ENCODE peak calls at places on chromosomes 5 and 9, in eight cellular contexts. Q is left ventricle myocardium inferior, V is GM23248, B is foreskin fibroblast, F is GM12865, H is AG10803, X is fibroblast of the aortic adventitia, M is astrocyte of the spinal cord. O is an unnamed sample.
A peak's percentile ranks its signal among the peaks of the same experiment; 100 is the strongest.

GRCh38 chr9:6277417-6277816 is 50.8 kb upstream of the TPD52L3 start:
- DNase-seq in Q (no peak), V (no peak), B (no peak), F (no peak), H (no peak), X (no peak), M (no peak), O (no peak)

GRCh38 chr9:68895741-68896478 is 118.0 kb downstream of the PRKACG start:
- DNase-seq in Q (no peak), V (no peak), B (no peak), F (peak; percentile 81), H (no peak), X (peak; percentile 1), M (no peak), O (no peak)

GRCh38 chr5:39518516-39518915 is 93.7 kb upstream of the DAB2 start:
- DNase-seq in Q (no peak), V (peak; percentile 83), B (peak; percentile 83), F (no peak), H (peak; percentile 99), X (peak; percentile 98), M (peak; percentile 94), O (peak; percentile 60)

GRCh38 chr5:36073595-36074216 is 7.0 kb upstream of the UGT3A2 start:
- DNase-seq in Q (no peak), V (peak; percentile 24), B (no peak), F (peak; percentile 67), H (no peak), X (peak; percentile 7), M (no peak), O (no peak)

GRCh38 chr5:57539281-57539701 is 56.7 kb upstream of the ACTBL2 start:
- DNase-seq in Q (no peak), V (peak; percentile 68), B (peak; percentile 80), F (no peak), H (peak; percentile 80), X (no peak), M (peak; percentile 42), O (no peak)

GRCh38 chr5:125199968-125200841 is 453.8 kb upstream of the ZNF608 start:
- DNase-seq in Q (no peak), V (peak; percentile 20), B (peak; percentile 48), F (no peak), H (no peak), X (no peak), M (peak; percentile 20), O (peak; percentile 11)

GRCh38 chr5:366541-367357 is 45.2 kb downstream of the AHRR start:
- DNase-seq in Q (no peak), V (no peak), B (no peak), F (no peak), H (no peak), X (no peak), M (no peak), O (no peak)

GRCh38 chr5:118882666-118883065 is 105.7 kb downstream of the DTWD2 start:
- DNase-seq in Q (no peak), V (no peak), B (no peak), F (no peak), H (no peak), X (no peak), M (no peak), O (no peak)

GRCh38 chr9:136353757-136354488 is 9.6 kb downstream of the DNLZ start:
- DNase-seq in Q (no peak), V (no peak), B (no peak), F (no peak), H (no peak), X (no peak), M (no peak), O (no peak)

GRCh38 chr9:113853333-113853732 is 22.8 kb upstream of the ZNF618 start:
- DNase-seq in Q (no peak), V (no peak), B (no peak), F (peak; percentile 13), H (peak; percentile 2), X (no peak), M (no peak), O (no peak)

GRCh38 chr5:80780761-80781285 is 126.0 kb upstream of the DHFR start:
- DNase-seq in Q (no peak), V (no peak), B (no peak), F (no peak), H (no peak), X (no peak), M (no peak), O (no peak)

GRCh38 chr5:156498226-156498965 is 171.4 kb downstream of the SGCD start:
- DNase-seq in Q (no peak), V (no peak), B (no peak), F (no peak), H (no peak), X (no peak), M (no peak), O (no peak)

GRCh38 chr5:66646570-66646969 is 50.4 kb downstream of the MAST4 start:
- DNase-seq in Q (no peak), V (peak; percentile 9), B (peak; percentile 13), F (no peak), H (no peak), X (peak; percentile 30), M (no peak), O (no peak)

GRCh38 chr9:76018767-76019166 is 128.3 kb downstream of the PCSK5 start:
- DNase-seq in Q (no peak), V (no peak), B (no peak), F (no peak), H (no peak), X (peak; percentile 37), M (no peak), O (no peak)

GRCh38 chr5:80654054-80654390 is 430 bp upstream of the MSH3 start:
- DNase-seq in Q (no peak), V (peak; percentile 15), B (no peak), F (peak; percentile 64), H (no peak), X (no peak), M (no peak), O (peak; percentile 26)

GRCh38 chr5:132086277-132086794 is 12.7 kb downstream of the CSF2 start:
- DNase-seq in Q (peak; percentile 74), V (peak; percentile 97), B (peak; percentile 95), F (no peak), H (peak; percentile 88), X (peak; percentile 97), M (peak; percentile 93), O (peak; percentile 100)

GRCh38 chr9:86405926-86406325 is 51.7 kb upstream of the TUT7 start:
- DNase-seq in Q (no peak), V (peak; percentile 95), B (peak; percentile 92), F (peak; percentile 5), H (peak; percentile 82), X (peak; percentile 88), M (peak; percentile 95), O (peak; percentile 57)

GRCh38 chr5:72515211-72515610 is 8.0 kb upstream of the ZNF366 start:
- DNase-seq in Q (no peak), V (no peak), B (no peak), F (no peak), H (no peak), X (no peak), M (no peak), O (no peak)

GRCh38 chr9:90053027-90053426 is 448.2 kb downstream of the GADD45G start:
- DNase-seq in Q (no peak), V (no peak), B (no peak), F (peak; percentile 21), H (no peak), X (no peak), M (no peak), O (no peak)

GRCh38 chr5:135308245-135308644 is 90.8 kb downstream of the MACROH2A1 start:
- DNase-seq in Q (no peak), V (peak; percentile 65), B (peak; percentile 56), F (no peak), H (peak; percentile 59), X (peak; percentile 9), M (peak; percentile 39), O (peak; percentile 75)
- H3K4me3 ChIP-seq in Q (no peak overlapping the region), V (no peak overlapping the region), B (no peak overlapping the region), F (no peak overlapping the region), H (no peak overlapping the region), X (no peak overlapping the region), M (no peak overlapping the region), O (no peak overlapping the region)

GRCh38 chr9:20040991-20041606 is 252.3 kb upstream of the SLC24A2 start:
- DNase-seq in Q (no peak), V (peak; percentile 3), B (peak; percentile 69), F (no peak), H (no peak), X (no peak), M (no peak), O (no peak)

GRCh38 chr9:20043035-20043434 is 254.2 kb upstream of the SLC24A2 start:
- DNase-seq in Q (no peak), V (no peak), B (no peak), F (peak; percentile 21), H (no peak), X (no peak), M (no peak), O (no peak)

GRCh38 chr9:20043461-20043860 is 254.6 kb upstream of the SLC24A2 start:
- DNase-seq in Q (no peak), V (no peak), B (peak; percentile 24), F (peak; percentile 48), H (no peak), X (no peak), M (no peak), O (no peak)

GRCh38 chr9:20041717-20042116 is 252.9 kb upstream of the SLC24A2 start:
- DNase-seq in Q (no peak), V (no peak), B (no peak), F (no peak), H (no peak), X (no peak), M (no peak), O (no peak)

GRCh38 chr9:20042312-20042711 is 253.5 kb upstream of the SLC24A2 start:
- DNase-seq in Q (no peak), V (no peak), B (peak; percentile 45), F (no peak), H (no peak), X (no peak), M (no peak), O (no peak)
- H3K4me3 ChIP-seq in Q (no peak overlapping the region), V (no peak overlapping the region), B (no peak overlapping the region), F (no peak overlapping the region), H (no peak overlapping the region), X (no peak overlapping the region), M (no peak overlapping the region), O (no peak overlapping the region)

GRCh38 chr5:171336486-171337206 is 27.6 kb downstream of the TLX3 start:
- DNase-seq in Q (no peak), V (peak; percentile 84), B (peak; percentile 82), F (peak; percentile 47), H (peak; percentile 69), X (peak; percentile 62), M (peak; percentile 58), O (peak; percentile 63)
- H3K4me3 ChIP-seq in Q (peak overlapping the region; percentile 64), V (peak overlapping the region; percentile 76), B (peak overlapping the region; percentile 63), F (peak overlapping the region; percentile 27), H (peak overlapping the region; percentile 65), X (peak overlapping the region; percentile 61), M (peak overlapping the region; percentile 49), O (peak overlapping the region; percentile 50)

DNA sequence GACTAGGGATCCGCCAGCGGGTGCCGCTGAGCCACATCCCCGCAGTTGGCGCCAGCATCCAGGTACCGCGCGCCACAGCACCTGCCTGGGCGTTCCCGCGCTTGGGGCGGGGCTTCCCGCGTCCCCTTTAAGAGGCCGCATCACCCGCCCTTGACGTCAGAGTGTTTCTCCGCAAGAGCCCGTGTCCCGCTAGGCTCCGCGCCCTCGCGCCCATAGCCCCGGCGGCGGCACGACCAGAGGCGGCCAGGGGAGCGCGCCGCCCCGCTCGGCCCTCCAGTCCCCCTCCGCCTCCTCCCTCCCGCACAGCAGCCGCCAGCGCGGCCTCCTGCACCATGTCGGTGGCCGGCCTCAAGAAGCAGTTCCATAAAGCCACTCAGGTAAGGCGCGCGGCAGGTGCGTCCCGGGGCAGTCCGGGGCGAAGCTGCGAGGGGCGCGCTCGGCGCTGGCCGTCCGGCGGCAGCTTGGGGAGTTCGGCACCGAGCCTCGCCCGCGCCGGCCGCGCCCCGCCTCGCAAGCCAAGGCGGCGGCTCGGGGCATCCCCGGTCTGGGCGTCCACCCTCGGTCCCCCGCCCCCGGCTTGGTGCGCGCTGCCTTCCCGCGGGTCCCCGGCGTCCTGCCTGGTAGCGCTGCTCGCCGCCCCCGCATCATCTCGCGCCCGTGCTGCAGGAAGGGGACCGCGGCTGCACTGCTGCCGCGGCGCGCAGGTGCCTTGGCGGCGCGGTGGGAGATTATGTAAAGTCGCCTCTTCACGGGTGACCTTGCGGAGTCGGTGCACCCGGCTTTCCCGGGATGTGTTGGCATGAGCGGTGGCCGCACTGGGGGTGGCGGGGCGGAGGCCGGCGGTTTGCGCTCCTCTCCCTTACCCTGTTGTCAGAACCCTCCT is at the start of gene SH3GL2:
- DNase-seq in Q (peak; percentile 20), V (peak; percentile 39), B (peak; percentile 51), F (peak; percentile 7), H (no peak), X (peak; percentile 8), M (peak; percentile 5), O (peak; percentile 43)
- H3K4me3 ChIP-seq in Q (peak within 1 kb of the TSS; percentile 68), V (peak within 1 kb of the TSS; percentile 56), B (peak within 1 kb of the TSS; percentile 35), F (no peak within 1 kb of the TSS), H (peak within 1 kb of the TSS; percentile 29), X (peak within 1 kb of the TSS; percentile 52), M (peak within 1 kb of the TSS; percentile 27), O (peak within 1 kb of the TSS; percentile 24)

O was measured in MG63.